ENCODE peak calls at places on chromosomes 5 and 9, in six cellular contexts. R is pancreas, B is tibial artery, E is GM23338, H is Panc1, Z is body of pancreas. G is an unnamed sample.

GRCh38 chr9:87606921-87607521 is 109.4 kb downstream of the DAPK1 start:
- DNase-seq in B (no peak), Z (no peak), H (no peak), E (no peak), R (no peak), G (peak; percentile 64)

GRCh38 chr5:176553260-176554085 is 4.3 kb downstream of the CDHR2 start:
- DNase-seq in R (no peak), Z (no peak), B (no peak), H (no peak), E (no peak), G (no peak)

GRCh38 chr9:113992994-113993393 is 85.1 kb downstream of the AMBP start:
- DNase-seq in E (no peak), H (no peak), B (no peak), Z (no peak), R (no peak), G (no peak)

GRCh38 chr9:121289554-121290370 is 21.8 kb downstream of the GSN start:
- DNase-seq in B (peak; percentile 75), H (no peak), Z (no peak), R (no peak), E (no peak), G (no peak)

GRCh38 chr9:14298607-14299022 is 15.3 kb downstream of the NFIB start:
- DNase-seq in H (no peak), Z (no peak), R (no peak), E (no peak), B (no peak), G (no peak)

GRCh38 chr9:130908129-130908877 is 11.7 kb upstream of the QRFP start:
- DNase-seq in Z (no peak), E (no peak), H (no peak), B (no peak), R (no peak), G (no peak)

GRCh38 chr5:174617285-174617684 is 107.1 kb upstream of the MSX2 start:
- DNase-seq in Z (no peak), E (no peak), H (no peak), B (no peak), R (no peak), G (no peak)

GRCh38 chr9:92061184-92061583 is 54.0 kb downstream of the SPTLC1 start:
- DNase-seq in E (no peak), R (no peak), H (no peak), Z (no peak), B (no peak), G (no peak)

GRCh38 chr5:116320486-116320885 is 235.7 kb downstream of the COMMD10 start:
- DNase-seq in H (no peak), E (no peak), R (no peak), Z (no peak), B (no peak), G (no peak)

GRCh38 chr9:96217756-96218693 is 84.0 kb downstream of the HSD17B3 start:
- DNase-seq in R (peak; percentile 81), Z (peak; percentile 76), E (peak; percentile 81), B (peak; percentile 85), H (peak; percentile 13), G (no peak)

GRCh38 chr9:128421474-128422010 is 885 bp downstream of the CERCAM start:
- DNase-seq in Z (no peak), R (no peak), B (no peak), H (no peak), E (no peak), G (peak; percentile 20)

GRCh38 chr5:89268460-89268859 is 385.5 kb upstream of the MEF2C start:
- DNase-seq in H (no peak), R (no peak), B (no peak), E (no peak), Z (peak; percentile 21), G (no peak)

GRCh38 chr9:98654247-98654646 is 54.5 kb downstream of the GABBR2 start:
- DNase-seq in B (no peak), E (no peak), Z (no peak), R (no peak), H (no peak), G (peak; percentile 64)

GRCh38 chr5:158640581-158640980 is 459.1 kb downstream of the EBF1 start:
- DNase-seq in E (no peak), H (no peak), Z (no peak), R (no peak), B (no peak), G (no peak)

GRCh38 chr5:173480896-173481295 is 135.6 kb downstream of the BOD1 start:
- DNase-seq in B (no peak), Z (no peak), H (no peak), E (no peak), R (no peak), G (no peak)

GRCh38 chr9:130185494-130186005 is 13.3 kb downstream of the NCS1 start:
- DNase-seq in E (no peak), B (no peak), Z (no peak), R (no peak), H (no peak), G (no peak)

GRCh38 chr9:71819115-71819739 is 50.9 kb upstream of the CEMIP2 start:
- DNase-seq in H (no peak), E (peak; percentile 59), B (no peak), Z (peak; percentile 45), R (no peak), G (no peak)

GRCh38 chr9:70945301-70945700 is 176.1 kb downstream of the TRPM3 start:
- DNase-seq in E (no peak), B (no peak), Z (no peak), H (no peak), R (no peak), G (no peak)

GRCh38 chr5:154654484-154655375 is 100.4 kb upstream of the LARP1 start:
- DNase-seq in E (no peak), H (no peak), B (no peak), R (no peak), Z (no peak), G (no peak)

GRCh38 chr5:150443242-150444075 is 6.1 kb downstream of the RPS14 start:
- DNase-seq in E (no peak), Z (no peak), B (no peak), H (no peak), R (no peak), G (no peak)

GRCh38 chr9:84874583-84874982 is 205.1 kb downstream of the NTRK2 start:
- DNase-seq in H (no peak), R (no peak), B (no peak), E (peak; percentile 21), Z (no peak), G (no peak)

GRCh38 chr9:2241461-2241874 is 226.3 kb downstream of the SMARCA2 start:
- DNase-seq in E (peak; percentile 95), B (no peak), R (peak; percentile 37), Z (peak; percentile 32), H (no peak), G (peak; percentile 72)
- H3K4me3 ChIP-seq in E (peak overlapping the region; percentile 53), B (peak overlapping the region; percentile 50), R (no peak overlapping the region), Z (no peak overlapping the region), H (peak overlapping the region; percentile 57), G (peak overlapping the region; percentile 38)

DNA sequence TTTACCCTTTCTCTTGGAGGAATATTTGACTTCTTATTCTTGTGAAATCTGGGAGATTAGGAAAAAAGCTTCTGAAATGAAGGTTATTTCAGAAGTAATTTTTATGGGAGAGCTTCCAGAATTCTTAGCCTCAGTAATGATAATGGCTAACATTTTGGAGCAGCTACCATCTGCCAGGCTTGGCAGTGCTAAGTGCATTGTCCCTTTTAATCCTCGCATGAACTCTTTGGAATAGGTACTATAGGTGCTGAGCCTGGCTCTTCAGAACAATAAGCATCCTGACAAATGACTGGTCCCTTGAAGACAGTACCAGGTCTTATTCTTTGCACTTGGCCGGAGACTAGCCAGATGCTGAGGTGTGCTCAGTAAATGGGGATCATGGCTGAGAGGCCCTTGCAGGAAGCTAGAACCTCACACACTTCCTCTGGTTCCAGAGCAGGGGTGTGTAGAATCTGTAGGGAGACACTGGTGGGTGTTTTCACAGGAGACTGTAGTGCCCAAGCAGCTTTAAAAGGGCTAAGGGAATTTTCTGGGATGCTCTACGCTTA is 90.7 kb downstream of the RCL1 start:
- DNase-seq in H (no peak), Z (no peak), E (no peak), B (no peak), R (no peak), G (no peak)
- TF ChIP-seq CTCF in H (no peak), Z (no peak), E (no peak), B (no peak), R (no peak), G (no peak)

GRCh38 chr9:99693888-99694287 is 127.8 kb upstream of the NR4A3 start:
- DNase-seq in B (no peak), Z (no peak), E (no peak), H (no peak), R (no peak), G (no peak)

GRCh38 chr9:99694393-99694792 is 127.3 kb upstream of the NR4A3 start:
- DNase-seq in H (no peak), B (no peak), E (no peak), R (no peak), Z (no peak), G (no peak)

GRCh38 chr9:99690573-99690972 is 131.1 kb upstream of the NR4A3 start:
- DNase-seq in R (no peak), H (no peak), B (no peak), Z (peak; percentile 3), E (no peak), G (no peak)
- H3K4me3 ChIP-seq in R (no peak overlapping the region), H (no peak overlapping the region), B (no peak overlapping the region), Z (no peak overlapping the region), E (no peak overlapping the region), G (no peak overlapping the region)

DNA sequence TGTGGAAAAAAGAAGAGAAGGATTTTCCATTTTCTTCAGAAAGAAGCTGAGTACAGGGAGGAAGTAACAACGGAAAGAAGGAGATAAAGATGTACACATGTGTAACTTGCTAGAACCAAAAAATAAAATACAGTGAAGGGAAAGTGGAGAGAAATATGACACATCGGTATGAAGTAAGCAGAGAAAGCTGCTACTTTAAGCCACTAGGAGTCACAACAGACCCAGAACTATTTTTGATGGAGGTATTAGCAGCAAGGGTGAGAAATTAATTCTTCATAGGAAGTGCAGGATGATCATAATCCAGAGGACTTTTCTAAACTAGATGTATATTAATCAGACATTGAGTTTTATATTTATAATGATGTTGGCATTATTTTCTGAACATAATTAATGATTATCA is 88.5 kb downstream of the FAM174A start:
- DNase-seq in E (peak; percentile 27), B (no peak), H (no peak), Z (no peak), R (no peak), G (no peak)
- TF ChIP-seq CTCF in E (peak; percentile 57), B (peak; percentile 40), H (peak; percentile 54), Z (peak; percentile 19), R (no peak), G (peak; percentile 51)

GRCh38 chr5:111235635-111236034 is 11.5 kb downstream of the CAMK4 start:
- DNase-seq in B (no peak), R (no peak), Z (no peak), H (no peak), E (no peak), G (no peak)
- H3K4me3 ChIP-seq in B (no peak overlapping the region), R (no peak overlapping the region), Z (no peak overlapping the region), H (no peak overlapping the region), E (no peak overlapping the region), G (no peak overlapping the region)